ENCODE peak calls at places on chromosomes 2 and 18, in four cellular contexts. One of them, this sample, is unnamed.

GRCh38 chr2:44553456-44553855 is 191.7 kb downstream of the CAMKMT start:
- DNase-seq in HepG2: no peak
- DNase-seq in K562: no peak
- DNase-seq in IMR-90: peak; percentile 15
- DNase-seq in this sample: no peak

GRCh38 chr18:9055626-9056025 is 46.9 kb upstream of the NDUFV2 start:
- DNase-seq in HepG2: no peak
- DNase-seq in K562: no peak
- DNase-seq in IMR-90: no peak
- DNase-seq in this sample: no peak

GRCh38 chr2:27042985-27043634 is 8.4 kb upstream of the AGBL5 start:
- DNase-seq in K562: no peak
- DNase-seq in IMR-90: peak; percentile 78
- DNase-seq in HepG2: no peak
- DNase-seq in this sample: no peak

GRCh38 chr2:15841776-15842554 is 98.4 kb upstream of the MYCN start:
- DNase-seq in K562: no peak
- DNase-seq in IMR-90: no peak
- DNase-seq in HepG2: peak; percentile 32
- DNase-seq in this sample: no peak

GRCh38 chr18:63202814-63203213 is 116.8 kb downstream of the BCL2 start:
- DNase-seq in IMR-90: no peak
- DNase-seq in HepG2: no peak
- DNase-seq in K562: no peak
- DNase-seq in this sample: no peak

GRCh38 chr2:58428553-58429284 is 187.6 kb upstream of the FANCL start:
- DNase-seq in IMR-90: no peak
- DNase-seq in K562: no peak
- DNase-seq in HepG2: no peak
- DNase-seq in this sample: peak; percentile 21

GRCh38 chr2:42835577-42836371 is 43.4 kb upstream of the HAAO start:
- DNase-seq in K562: no peak
- DNase-seq in IMR-90: peak; percentile 98
- DNase-seq in HepG2: peak; percentile 61
- DNase-seq in this sample: peak; percentile 66

GRCh38 chr2:192162392-192163042 is 32.2 kb downstream of the TMEFF2 start:
- DNase-seq in HepG2: peak; percentile 64
- DNase-seq in K562: peak; percentile 26
- DNase-seq in IMR-90: peak; percentile 74
- DNase-seq in this sample: peak; percentile 64

GRCh38 chr18:37937287-37937686 is 371.7 kb upstream of the CELF4 start:
- DNase-seq in K562: no peak
- DNase-seq in HepG2: no peak
- DNase-seq in IMR-90: no peak
- DNase-seq in this sample: no peak

GRCh38 chr2:70508711-70509462 is 44.7 kb downstream of the TGFA start:
- DNase-seq in HepG2: no peak
- DNase-seq in K562: no peak
- DNase-seq in IMR-90: no peak
- DNase-seq in this sample: no peak

GRCh38 chr18:61892683-61893303 is at the start of gene RNF152:
- DNase-seq in HepG2: no peak
- DNase-seq in IMR-90: peak; percentile 25
- DNase-seq in K562: no peak
- DNase-seq in this sample: peak; percentile 0

GRCh38 chr2:18834341-18834740 is 245.0 kb upstream of the NT5C1B start:
- DNase-seq in K562: no peak
- DNase-seq in HepG2: no peak
- DNase-seq in IMR-90: peak; percentile 58
- DNase-seq in this sample: no peak

GRCh38 chr2:39733070-39733674 is 45.9 kb downstream of the THUMPD2 start:
- DNase-seq in HepG2: no peak
- DNase-seq in K562: no peak
- DNase-seq in IMR-90: no peak
- DNase-seq in this sample: no peak

GRCh38 chr2:102149243-102149642 is 6.7 kb downstream of the IL1R1 start:
- DNase-seq in HepG2: no peak
- DNase-seq in IMR-90: no peak
- DNase-seq in K562: no peak
- DNase-seq in this sample: no peak

GRCh38 chr2:74843371-74844298 is 9.7 kb downstream of the HK2 start:
- DNase-seq in HepG2: peak; percentile 76
- DNase-seq in IMR-90: peak; percentile 92
- DNase-seq in K562: no peak
- DNase-seq in this sample: no peak

GRCh38 chr2:102005989-102006885 is 14.5 kb downstream of the IL1R2 start:
- DNase-seq in IMR-90: peak; percentile 56
- DNase-seq in K562: peak; percentile 70
- DNase-seq in HepG2: peak; percentile 73
- DNase-seq in this sample: peak; percentile 52

GRCh38 chr2:97733341-97734035 is 20.1 kb downstream of the ZAP70 start:
- DNase-seq in K562: no peak
- DNase-seq in HepG2: no peak
- DNase-seq in IMR-90: no peak
- DNase-seq in this sample: no peak

GRCh38 chr2:134252092-134252775 is 1.6 kb upstream of the MGAT5 start:
- DNase-seq in K562: no peak
- DNase-seq in IMR-90: peak; percentile 73
- DNase-seq in HepG2: no peak
- DNase-seq in this sample: no peak

GRCh38 chr18:44458777-44459176 is 221.9 kb upstream of the SETBP1 start:
- DNase-seq in K562: no peak
- DNase-seq in IMR-90: peak; percentile 32
- DNase-seq in HepG2: no peak
- DNase-seq in this sample: no peak

GRCh38 chr2:143629344-143629743 is 500.1 kb downstream of the ARHGAP15 start:
- DNase-seq in IMR-90: peak; percentile 63
- DNase-seq in K562: no peak
- DNase-seq in HepG2: no peak
- DNase-seq in this sample: no peak

GRCh38 chr2:62304429-62305417 is 108.8 kb downstream of the B3GNT2 start:
- DNase-seq in K562: peak; percentile 93
- DNase-seq in IMR-90: peak; percentile 73
- DNase-seq in HepG2: peak; percentile 57
- DNase-seq in this sample: no peak

GRCh38 chr2:174490032-174490431 is 3.2 kb upstream of the GPR155 start:
- DNase-seq in HepG2: no peak
- DNase-seq in K562: no peak
- DNase-seq in IMR-90: no peak
- DNase-seq in this sample: no peak

GRCh38 chr18:22045221-22045918 is 124.0 kb upstream of the GATA6 start:
- DNase-seq in IMR-90: no peak
- DNase-seq in K562: no peak
- DNase-seq in HepG2: no peak
- DNase-seq in this sample: no peak

GRCh38 chr2:133780099-133780996 is 212.1 kb upstream of the NCKAP5 start:
- DNase-seq in HepG2: peak; percentile 70
- DNase-seq in IMR-90: peak; percentile 86
- DNase-seq in K562: peak; percentile 33
- DNase-seq in this sample: peak; percentile 77

GRCh38 chr2:191892391-191892790 is 45.5 kb upstream of the CAVIN2 start:
- DNase-seq in K562: no peak
- DNase-seq in IMR-90: peak; percentile 86
- DNase-seq in HepG2: no peak
- DNase-seq in this sample: no peak

GRCh38 chr2:127479219-127479825 is 47.0 kb downstream of the IWS1 start:
- DNase-seq in IMR-90: peak; percentile 73
- DNase-seq in HepG2: peak; percentile 73
- DNase-seq in K562: peak; percentile 27
- DNase-seq in this sample: peak; percentile 72

GRCh38 chr2:84919885-84920580 is 14.6 kb downstream of the TMSB10 start:
- DNase-seq in IMR-90: peak; percentile 99
- DNase-seq in HepG2: peak; percentile 95
- DNase-seq in K562: peak; percentile 62
- DNase-seq in this sample: peak; percentile 88

GRCh38 chr2:41965886-41966285 is 81.9 kb upstream of the PKDCC start:
- DNase-seq in IMR-90: no peak
- DNase-seq in HepG2: no peak
- DNase-seq in K562: no peak
- DNase-seq in this sample: no peak

GRCh38 chr2:39732492-39732891 is 46.6 kb downstream of the THUMPD2 start:
- DNase-seq in IMR-90: no peak
- DNase-seq in HepG2: no peak
- DNase-seq in K562: no peak
- DNase-seq in this sample: no peak

DNA sequence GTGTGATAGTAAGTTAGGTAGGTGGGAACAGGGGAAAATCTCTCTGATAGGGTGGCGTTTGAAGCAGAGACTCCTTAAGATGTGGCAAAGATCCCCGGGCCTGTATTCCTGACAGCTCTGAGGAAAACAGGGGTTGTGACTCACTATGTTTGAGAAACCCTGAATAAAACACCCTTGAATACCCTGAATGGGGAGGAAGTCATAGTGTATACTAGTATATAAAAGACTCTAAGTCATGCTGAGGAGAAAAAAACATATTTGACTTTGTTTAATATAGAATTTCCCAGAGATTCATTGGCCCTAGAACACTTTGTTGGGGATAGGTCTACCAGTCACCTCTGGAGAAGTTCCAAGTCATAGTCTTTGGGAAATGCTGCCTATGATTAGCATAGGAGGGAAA is 590.9 kb downstream of the IRS1 start:
- DNase-seq in HepG2: no peak
- DNase-seq in K562: no peak
- DNase-seq in IMR-90: peak; percentile 68
- DNase-seq in this sample: no peak
- TF ChIP-seq RFX5 in HepG2: no peak
- TF ChIP-seq RFX5 in K562: no peak
- TF ChIP-seq RFX5 in IMR-90: no peak
- TF ChIP-seq RFX5 in this sample: no peak

DNA sequence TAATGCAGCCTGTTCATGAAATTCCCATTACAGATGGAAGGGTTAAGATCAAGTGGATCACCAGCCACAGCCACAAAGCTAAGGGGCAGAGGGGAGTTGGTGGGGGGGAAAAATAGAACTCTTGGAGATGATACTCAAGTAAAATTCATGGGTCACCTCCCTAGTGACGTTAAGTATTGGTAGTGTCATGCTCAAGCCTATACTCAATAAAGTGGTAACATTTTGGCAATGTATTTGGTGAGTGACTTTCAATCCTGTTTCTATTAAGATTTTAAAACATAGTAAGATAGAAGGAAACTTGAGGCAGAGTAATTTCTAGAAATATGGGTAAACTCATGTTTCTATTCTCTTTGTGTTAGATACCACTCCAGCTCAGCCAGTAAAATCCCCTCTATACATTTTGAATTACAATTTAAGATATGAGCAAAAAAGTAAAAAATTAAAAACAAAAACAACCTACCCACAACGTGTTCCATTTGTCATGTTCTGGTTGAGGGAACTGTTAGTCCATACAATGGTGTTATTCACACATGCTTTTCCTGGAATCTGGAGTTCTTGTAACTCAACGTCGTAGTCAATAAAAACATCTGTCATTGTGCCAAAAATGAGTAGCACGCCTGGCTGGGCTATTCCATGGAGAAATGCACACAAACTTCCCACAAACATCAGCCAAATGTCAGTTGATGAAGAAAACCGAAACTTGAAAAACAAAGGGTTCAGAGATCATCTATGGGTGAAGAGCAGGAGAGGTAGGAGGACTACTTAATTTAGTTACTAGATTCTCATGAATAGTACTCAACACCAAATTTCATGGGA is 18.1 kb downstream of the ABCB11 start:
- DNase-seq in K562: no peak
- DNase-seq in HepG2: no peak
- DNase-seq in IMR-90: no peak
- DNase-seq in this sample: no peak
- TF ChIP-seq RFX5 in K562: no peak
- TF ChIP-seq RFX5 in HepG2: no peak
- TF ChIP-seq RFX5 in IMR-90: no peak
- TF ChIP-seq RFX5 in this sample: no peak

DNA sequence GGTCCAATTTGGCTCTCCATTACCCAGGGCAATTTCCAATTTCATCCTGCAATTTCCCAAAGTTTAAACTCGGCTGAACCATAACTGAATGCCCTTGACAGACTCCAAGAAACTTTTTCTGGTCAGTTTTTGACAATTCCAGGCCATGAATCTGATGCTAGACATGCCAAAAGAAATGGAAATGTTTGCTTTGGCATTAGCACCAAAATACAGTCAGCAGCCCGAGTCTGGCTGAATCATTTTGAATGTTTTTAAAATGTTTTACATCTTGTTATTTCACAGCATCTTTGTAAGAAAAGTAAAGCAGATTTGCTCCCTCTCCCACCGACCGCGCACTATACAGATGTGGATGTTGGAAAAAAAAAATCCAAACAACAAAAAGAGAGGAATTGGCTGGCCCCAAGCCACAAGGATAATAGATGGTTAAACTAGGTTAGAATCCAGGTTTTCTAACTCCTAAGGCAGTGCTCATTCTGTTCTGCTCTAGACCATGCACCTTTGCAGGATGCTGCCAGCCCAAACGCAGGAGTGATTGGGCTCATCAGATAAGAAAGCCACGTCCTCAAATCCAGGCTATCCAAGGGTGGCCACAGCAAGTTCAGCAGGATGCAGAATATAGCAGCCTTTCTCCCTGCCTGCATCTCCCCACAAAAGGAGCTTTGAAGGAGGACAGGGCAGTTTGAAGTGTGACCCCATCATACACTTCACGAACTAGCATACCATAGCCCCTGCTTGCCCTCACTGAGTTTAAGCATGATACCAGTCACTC is 167.5 kb downstream of the ALK start:
- DNase-seq in IMR-90: peak; percentile 63
- DNase-seq in HepG2: no peak
- DNase-seq in K562: no peak
- DNase-seq in this sample: no peak
- TF ChIP-seq RFX5 in IMR-90: no peak
- TF ChIP-seq RFX5 in HepG2: no peak
- TF ChIP-seq RFX5 in K562: no peak
- TF ChIP-seq RFX5 in this sample: no peak

GRCh38 chr2:200040831-200041230 is 85.4 kb downstream of the MAIP1 start:
- DNase-seq in IMR-90: peak; percentile 85
- DNase-seq in HepG2: no peak
- DNase-seq in K562: no peak
- DNase-seq in this sample: no peak

GRCh38 chr2:200042102-200042735 is 86.8 kb downstream of the MAIP1 start:
- DNase-seq in IMR-90: peak; percentile 90
- DNase-seq in K562: no peak
- DNase-seq in HepG2: no peak
- DNase-seq in this sample: no peak

GRCh38 chr2:200042944-200043343 is 87.6 kb downstream of the MAIP1 start:
- DNase-seq in IMR-90: peak; percentile 89
- DNase-seq in HepG2: no peak
- DNase-seq in K562: no peak
- DNase-seq in this sample: no peak

GRCh38 chr2:200039847-200040246 is 84.5 kb downstream of the MAIP1 start:
- DNase-seq in K562: no peak
- DNase-seq in IMR-90: peak; percentile 99
- DNase-seq in HepG2: no peak
- DNase-seq in this sample: no peak

DNA sequence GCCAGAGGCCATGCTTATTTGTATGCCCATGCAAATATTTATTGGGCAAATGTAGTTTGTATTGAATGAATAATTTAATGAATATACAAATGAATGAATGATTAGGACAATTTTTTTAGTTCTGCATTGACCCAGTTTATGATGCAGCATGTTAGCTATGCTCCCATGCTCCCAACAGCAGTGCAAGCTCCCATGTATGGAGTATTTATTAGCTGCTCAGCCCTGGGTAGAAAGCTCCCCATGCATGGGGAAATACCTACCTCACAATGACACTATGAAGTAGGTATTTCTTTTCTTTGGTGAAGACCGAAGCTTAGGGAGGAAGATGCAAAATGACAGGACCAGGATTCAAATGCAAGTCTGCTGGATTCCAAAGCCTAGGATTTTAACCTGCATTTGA is 84.9 kb downstream of the MAIP1 start:
- DNase-seq in IMR-90: peak; percentile 72
- DNase-seq in HepG2: no peak
- DNase-seq in K562: no peak
- DNase-seq in this sample: no peak
- TF ChIP-seq RFX5 in IMR-90: no peak
- TF ChIP-seq RFX5 in HepG2: no peak
- TF ChIP-seq RFX5 in K562: no peak
- TF ChIP-seq RFX5 in this sample: no peak

This sample was measured in A549.